ENCODE peak calls at places on chromosomes 12 and 14, in nine cellular contexts. D, S, B, U, N, R, L, X and T are unnamed samples.

GRCh38 chr12:71392521-71393145 is 47.0 kb upstream of the LGR5 start:
- DNase-seq in S (peak), D (peak), N (peak), X (no peak), U (peak), R (no peak), B (peak), L (peak), T (peak)

GRCh38 chr12:52629251-52630103 is 11.1 kb upstream of the KRT73 start:
- DNase-seq in L (no peak), D (no peak), S (no peak), B (no peak), R (no peak), X (peak), U (no peak), N (no peak), T (no peak)

GRCh38 chr12:39064712-39065111 is 159.3 kb upstream of the CPNE8 start:
- DNase-seq in N (no peak), D (no peak), U (no peak), R (no peak), L (no peak), B (no peak), X (no peak), S (no peak), T (no peak)

GRCh38 chr12:131415781-131416180 is 295.1 kb upstream of the SFSWAP start:
- DNase-seq in X (no peak), D (no peak), L (no peak), S (no peak), R (no peak), B (no peak), U (no peak), N (no peak), T (no peak)

GRCh38 chr12:77847060-77847541 is 16.4 kb downstream of the NAV3 start:
- DNase-seq in B (peak), N (no peak), L (peak), U (peak), S (peak), D (no peak), X (no peak), R (no peak), T (peak)

GRCh38 chr12:27048822-27049752 is 26.7 kb downstream of the MED21 start:
- DNase-seq in N (peak), L (peak), D (no peak), R (no peak), S (no peak), X (no peak), B (peak), U (peak), T (no peak)

GRCh38 chr12:52235001-52235760 is 2.1 kb downstream of the KRT7 start:
- DNase-seq in X (no peak), R (no peak), L (peak), N (no peak), U (no peak), S (no peak), B (peak), D (no peak), T (no peak)

GRCh38 chr12:90460681-90461080 is 494.3 kb downstream of the CCER1 start:
- DNase-seq in B (peak), D (no peak), R (no peak), S (no peak), U (no peak), X (no peak), L (peak), N (no peak), T (no peak)

GRCh38 chr12:121815221-121815620 is 11.4 kb downstream of the SETD1B start:
- DNase-seq in S (no peak), L (no peak), B (no peak), D (no peak), X (no peak), U (no peak), R (no peak), N (no peak), T (no peak)

GRCh38 chr12:49019435-49020317 is 1.1 kb upstream of the PRKAG1 start:
- DNase-seq in U (peak), X (no peak), L (peak), D (no peak), N (no peak), R (no peak), B (peak), S (no peak), T (no peak)

GRCh38 chr12:30286345-30286926 is 409.2 kb downstream of the IPO8 start:
- DNase-seq in D (no peak), S (no peak), B (peak), L (peak), R (no peak), N (peak), U (peak), X (no peak), T (no peak)

GRCh38 chr12:3365416-3366385 is 125.3 kb upstream of the PRMT8 start:
- DNase-seq in B (no peak), X (no peak), S (no peak), U (no peak), R (no peak), L (peak), N (no peak), D (peak), T (no peak)

GRCh38 chr12:44285321-44285720 is 449.4 kb downstream of the TMEM117 start:
- DNase-seq in U (no peak), D (no peak), S (no peak), L (no peak), B (no peak), X (no peak), R (no peak), N (no peak), T (no peak)

GRCh38 chr12:30796508-30796780 is 41.7 kb upstream of the CAPRIN2 start:
- DNase-seq in B (peak), U (peak), N (no peak), S (no peak), X (no peak), R (no peak), L (peak), D (peak), T (no peak)

GRCh38 chr12:27424631-27425230 is 21.8 kb upstream of the SMCO2 start:
- DNase-seq in X (no peak), R (no peak), L (peak), S (no peak), B (peak), U (peak), N (peak), D (peak), T (no peak)

GRCh38 chr14:88621090-88621489 is 58.3 kb downstream of the ZC3H14 start:
- DNase-seq in B (no peak), R (no peak), D (no peak), X (no peak), L (no peak), S (no peak), N (no peak), U (no peak), T (no peak)